ENCODE peak calls at places on chromosomes 11 and 22, in seven cellular contexts. S is gastrocnemius medialis, W is heart right ventricle, D is hepatocyte, M is sigmoid colon, I is IMR-90, L is endothelial cell. F is an unnamed sample.

GRCh38 chr22:21571679-21572078 is 4.2 kb downstream of the UBE2L3 start:
- DNase-seq in W (no peak), L (no peak), I (no peak), D (no peak), M (no peak), S (no peak), F (no peak)

GRCh38 chr22:41752011-41752975 is 48.2 kb upstream of the CCDC134 start:
- DNase-seq in L (no peak), W (no peak), S (no peak), D (no peak), M (no peak), I (no peak), F (no peak)

GRCh38 chr11:114209343-114209742 is 86.9 kb upstream of the NNMT start:
- DNase-seq in L (no peak), D (no peak), I (no peak), S (no peak), W (no peak), M (no peak), F (no peak)

GRCh38 chr22:36211237-36211881 is 9.8 kb upstream of the APOL4 start:
- DNase-seq in W (no peak), M (no peak), L (no peak), D (no peak), S (no peak), I (peak), F (peak)

GRCh38 chr11:44609783-44610155 is 44.3 kb downstream of the CD82 start:
- DNase-seq in D (no peak), M (no peak), L (no peak), I (no peak), W (no peak), S (no peak), F (no peak)

GRCh38 chr11:69348414-69349235 is 54.7 kb downstream of the MYEOV start:
- DNase-seq in I (no peak), D (no peak), M (no peak), S (no peak), L (no peak), W (no peak), F (no peak)

GRCh38 chr11:74327076-74327475 is 15.6 kb upstream of the P4HA3 start:
- DNase-seq in W (no peak), L (no peak), S (no peak), I (no peak), D (no peak), M (no peak), F (no peak)

GRCh38 chr11:128747728-128748148 is 53.9 kb downstream of the FLI1 start:
- DNase-seq in S (no peak), L (no peak), W (no peak), M (no peak), D (no peak), I (no peak), F (no peak)

GRCh38 chr11:103659743-103660142 is 376.7 kb upstream of the DDI1 start:
- DNase-seq in D (no peak), M (no peak), L (no peak), I (peak), W (no peak), S (no peak), F (no peak)

GRCh38 chr11:86955674-86956522 is 703 bp upstream of the FZD4 start:
- DNase-seq in D (peak), W (peak), L (peak), M (peak), S (peak), I (peak), F (peak)

GRCh38 chr22:31637938-31638618 is 23.9 kb downstream of the PISD start:
- DNase-seq in M (no peak), S (peak), W (no peak), I (no peak), D (no peak), L (no peak), F (no peak)

GRCh38 chr11:109196016-109196415 is 226.0 kb upstream of the C11orf87 start:
- DNase-seq in M (no peak), I (peak), S (no peak), L (no peak), D (no peak), W (no peak), F (no peak)

GRCh38 chr22:30262917-30263741 is 3.5 kb downstream of the OSM start:
- DNase-seq in D (peak), L (peak), M (peak), I (peak), W (peak), S (peak), F (peak)

GRCh38 chr11:1482581-1483444 is 3.8 kb downstream of the MOB2 start:
- DNase-seq in W (peak), I (no peak), M (peak), L (no peak), D (no peak), S (peak), F (peak)

GRCh38 chr22:25475554-25476022 is 88.9 kb upstream of the GRK3 start:
- DNase-seq in S (no peak), W (no peak), I (peak), M (peak), L (no peak), D (peak), F (no peak)

GRCh38 chr11:109486129-109486528 is 64.1 kb downstream of the C11orf87 start:
- DNase-seq in S (no peak), W (no peak), L (no peak), I (no peak), M (no peak), D (no peak), F (no peak)

GRCh38 chr11:31927982-31928381 is 116.9 kb upstream of the PAX6 start:
- DNase-seq in M (no peak), W (no peak), S (no peak), D (no peak), L (no peak), I (no peak), F (no peak)

GRCh38 chr11:69080361-69080973 is 31.7 kb downstream of the TPCN2 start:
- DNase-seq in L (no peak), D (no peak), S (no peak), W (no peak), I (peak), M (no peak), F (no peak)

GRCh38 chr11:45334410-45334809 is 48.3 kb upstream of the SYT13 start:
- DNase-seq in L (no peak), W (no peak), S (no peak), D (no peak), M (no peak), I (no peak), F (no peak)

GRCh38 chr11:40384991-40385390 is 1074.5 kb downstream of the LRRC4C start:
- DNase-seq in M (no peak), D (no peak), L (no peak), I (peak), S (no peak), W (no peak), F (no peak)

GRCh38 chr22:22111267-22111751 is 128.7 kb upstream of the TOP3B start:
- DNase-seq in I (peak), W (no peak), S (no peak), L (no peak), D (peak), M (no peak), F (no peak)

GRCh38 chr11:110123003-110123402 is 29.8 kb downstream of the ZC3H12C start:
- DNase-seq in D (no peak), W (no peak), S (no peak), M (no peak), I (peak), L (no peak), F (no peak)

GRCh38 chr22:29503811-29504372 is 23.9 kb downstream of the NEFH start:
- DNase-seq in I (peak), L (no peak), W (no peak), S (peak), D (peak), M (peak), F (no peak)

DNA sequence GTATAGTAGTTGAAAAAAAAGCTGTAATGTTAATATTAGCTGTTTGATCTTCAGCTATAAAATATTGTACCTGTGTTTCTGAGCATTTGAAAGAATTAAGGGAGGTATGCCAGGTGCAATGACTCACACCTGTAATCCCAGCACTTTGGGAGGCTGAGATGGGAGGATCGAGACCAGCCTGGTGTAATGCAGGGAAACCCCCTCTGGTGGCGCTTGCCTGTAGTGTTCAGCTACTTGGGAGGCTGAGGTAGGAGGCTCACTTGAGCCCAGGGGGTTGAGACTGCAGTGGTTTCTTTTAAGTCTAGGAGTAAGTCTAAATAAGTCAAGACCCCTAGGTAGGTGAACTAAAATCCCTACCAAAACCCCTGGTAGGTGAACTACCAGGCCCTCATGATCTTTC is 37.1 kb downstream of the TAF1D start:
- DNase-seq in W (no peak), S (no peak), I (no peak), L (no peak), D (no peak), M (no peak), F (no peak)
- TF ChIP-seq CTCF in W (no peak), S (no peak), I (no peak), L (no peak), D (no peak), M (no peak), F (no peak)

GRCh38 chr11:63512816-63513215 is 6.9 kb downstream of the LGALS12 start:
- DNase-seq in W (no peak), S (peak), M (no peak), L (no peak), D (no peak), I (no peak), F (no peak)

GRCh38 chr11:63511349-63511748 is 5.5 kb downstream of the LGALS12 start:
- DNase-seq in S (no peak), M (no peak), I (no peak), W (no peak), L (no peak), D (no peak), F (no peak)

GRCh38 chr11:63508009-63508408 is 2.1 kb downstream of the LGALS12 start:
- DNase-seq in M (no peak), D (peak), I (no peak), W (peak), S (peak), L (peak), F (no peak)

GRCh38 chr11:63508745-63509144 is 2.9 kb downstream of the LGALS12 start:
- DNase-seq in S (no peak), M (no peak), D (no peak), I (no peak), W (no peak), L (no peak), F (no peak)

DNA sequence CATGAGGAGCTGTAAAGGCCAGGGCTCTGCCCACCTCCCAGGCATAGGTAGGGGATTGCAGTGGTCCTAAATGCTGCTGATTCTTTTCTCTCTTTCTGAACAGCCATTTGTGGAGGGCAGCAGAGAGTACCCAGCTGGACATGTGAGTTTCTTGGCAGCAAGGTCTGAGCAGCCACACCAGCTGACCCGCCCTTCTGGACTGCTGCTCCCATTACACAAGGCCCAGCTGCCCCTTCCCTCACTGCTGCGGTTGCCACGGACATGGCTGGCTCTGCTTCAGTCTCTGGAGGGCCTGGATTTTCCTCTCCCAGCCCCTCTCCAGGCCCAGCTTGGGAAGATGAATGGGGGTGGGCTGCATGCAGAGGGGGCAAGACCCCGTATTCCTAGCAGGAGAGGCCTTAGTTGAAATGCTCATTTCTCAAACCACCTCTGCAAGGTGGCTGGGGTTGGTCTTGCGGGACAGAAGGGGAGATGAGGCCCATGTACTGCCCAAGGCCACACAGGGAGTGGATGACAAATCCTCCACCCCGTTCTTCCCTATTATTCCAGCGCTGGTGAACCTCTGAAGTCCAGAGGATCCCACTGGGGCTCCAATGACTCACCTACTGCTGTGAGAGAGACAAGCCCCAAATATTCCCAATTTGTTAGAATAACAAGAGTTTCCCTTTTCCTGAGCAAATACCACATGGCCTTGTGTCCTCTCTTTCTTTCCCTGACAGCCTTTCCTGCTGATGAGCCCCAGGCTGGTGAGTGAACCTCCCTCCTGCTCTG is 4.7 kb downstream of the LGALS12 start:
- DNase-seq in L (no peak), S (peak), I (no peak), D (peak), M (no peak), W (no peak), F (no peak)
- TF ChIP-seq CTCF in L (no peak), S (no peak), I (no peak), D (no peak), M (no peak), W (no peak), F (no peak)

GRCh38 chr11:117407016-117407415 is 79.4 kb downstream of the CEP164 start:
- DNase-seq in D (no peak), W (no peak), S (no peak), I (no peak), M (peak), L (no peak), F (no peak)
- TF ChIP-seq CTCF in D (no peak), W (no peak), S (no peak), I (no peak), M (no peak), L (no peak), F (no peak)

DNA sequence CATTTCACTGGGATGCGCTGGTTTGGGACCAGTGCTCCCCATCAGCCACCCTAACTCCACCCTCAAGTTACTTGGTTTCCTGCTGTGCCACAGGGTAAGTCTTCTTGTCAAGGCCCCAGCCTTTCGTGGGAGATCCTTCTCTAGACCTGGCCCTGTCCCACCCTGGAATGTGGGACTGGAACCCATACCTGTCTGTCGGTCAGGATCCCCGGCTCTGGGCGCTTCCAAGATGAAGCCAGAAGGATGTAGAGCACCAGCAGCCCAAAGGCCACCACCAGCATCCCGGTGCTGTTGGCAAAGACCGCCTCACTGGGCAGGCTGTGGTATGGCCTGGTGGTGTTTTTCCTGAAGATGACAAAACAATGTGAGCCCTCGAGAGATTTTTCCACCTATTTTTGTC is 10.9 kb downstream of the CYB561A3 start:
- DNase-seq in D (no peak), L (no peak), I (no peak), W (no peak), S (no peak), M (no peak), F (no peak)
- TF ChIP-seq CTCF in D (no peak), L (no peak), I (no peak), W (no peak), S (no peak), M (no peak), F (no peak)

DNA sequence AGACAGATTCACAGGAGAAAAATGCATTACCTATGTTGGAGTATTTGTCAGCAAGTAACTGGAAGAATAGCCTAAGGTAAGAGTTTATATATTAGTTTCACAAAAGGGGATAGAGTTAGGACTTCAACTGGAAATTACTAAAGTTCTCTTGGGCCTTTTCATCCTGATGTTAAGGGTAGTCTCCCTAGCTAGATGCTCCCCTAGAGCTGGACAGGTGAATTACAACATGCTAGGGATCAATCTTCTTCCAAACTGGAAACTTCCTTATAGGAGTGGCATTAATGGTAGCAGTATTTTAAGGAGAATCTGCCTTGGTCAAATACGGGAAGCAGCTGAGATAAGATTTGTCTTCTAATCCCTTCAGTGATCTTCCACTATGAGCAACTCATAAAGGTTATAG is 632.8 kb upstream of the RAG2 start:
- DNase-seq in S (no peak), L (no peak), M (no peak), W (no peak), I (no peak), D (no peak), F (no peak)
- TF ChIP-seq CTCF in S (no peak), L (no peak), M (no peak), W (no peak), I (no peak), D (no peak), F (no peak)

GRCh38 chr11:46759196-46759595 is 40.2 kb downstream of the F2 start:
- DNase-seq in D (no peak), S (no peak), M (no peak), W (no peak), L (no peak), I (no peak), F (no peak)
- TF ChIP-seq CTCF in D (no peak), S (no peak), M (no peak), W (no peak), L (no peak), I (no peak), F (no peak)

GRCh38 chr11:92324890-92325289 is 100.3 kb downstream of the FAT3 start:
- DNase-seq in S (no peak), I (no peak), L (no peak), D (no peak), W (no peak), M (no peak), F (no peak)

GRCh38 chr11:92322225-92322624 is 97.6 kb downstream of the FAT3 start:
- DNase-seq in D (no peak), M (no peak), W (no peak), L (no peak), S (no peak), I (peak), F (no peak)

GRCh38 chr11:92329644-92330043 is 105.0 kb downstream of the FAT3 start:
- DNase-seq in I (peak), W (no peak), L (no peak), M (no peak), S (no peak), D (no peak), F (no peak)

GRCh38 chr11:92329137-92329536 is 104.5 kb downstream of the FAT3 start:
- DNase-seq in L (no peak), M (no peak), S (no peak), W (no peak), I (no peak), D (no peak), F (no peak)

GRCh38 chr11:92325416-92325815 is 100.8 kb downstream of the FAT3 start:
- DNase-seq in M (no peak), D (no peak), S (no peak), W (no peak), L (no peak), I (no peak), F (no peak)
- TF ChIP-seq CTCF in M (no peak), D (no peak), S (no peak), W (no peak), L (no peak), I (no peak), F (no peak)

GRCh38 chr11:17611503-17612220 is 64.6 kb downstream of the OTOG start:
- DNase-seq in L (no peak), D (no peak), I (no peak), S (no peak), M (no peak), W (no peak), F (no peak)

GRCh38 chr11:17609536-17610401 is 62.7 kb downstream of the OTOG start:
- DNase-seq in W (no peak), L (no peak), I (no peak), M (no peak), D (no peak), S (no peak), F (no peak)

GRCh38 chr11:17612221-17613188 is 65.4 kb downstream of the OTOG start:
- DNase-seq in I (no peak), L (no peak), S (no peak), D (no peak), W (no peak), M (no peak), F (no peak)

GRCh38 chr11:17610402-17610894 is 63.4 kb downstream of the OTOG start:
- DNase-seq in D (no peak), S (peak), W (no peak), I (no peak), M (no peak), L (no peak), F (no peak)

GRCh38 chr11:17611049-17611448 is 64.0 kb downstream of the OTOG start:
- DNase-seq in S (no peak), D (no peak), M (no peak), L (no peak), I (no peak), W (no peak), F (no peak)
- TF ChIP-seq CTCF in S (no peak), D (no peak), M (no peak), L (no peak), I (no peak), W (no peak), F (no peak)

GRCh38 chr11:64869571-64870175 is 8.7 kb downstream of the EHD1 start:
- DNase-seq in L (no peak), I (no peak), S (no peak), M (no peak), D (no peak), W (no peak), F (no peak)
- TF ChIP-seq CTCF in L (no peak), I (peak), S (peak), M (no peak), D (peak), W (peak), F (no peak)